ENCODE peak calls at places on chromosomes 2 and 18, in nine cellular contexts. Y is tibial nerve, M is coronary artery, Q is astrocyte of the cerebellum, U is HFF-Myc, T is small intestine, P is GM23338, S is K562, Z is cardiac muscle cell. C is an unnamed sample.

GRCh38 chr18:78138993-78139496 is 840.6 kb upstream of the SALL3 start:
- DNase-seq in Y (no peak), M (no peak), Q (no peak), U (no peak), T (no peak), P (no peak), S (no peak), Z (no peak), C (peak)

GRCh38 chr2:30373881-30374302 is 73.2 kb upstream of the LCLAT1 start:
- DNase-seq in Y (no peak), M (no peak), Q (no peak), U (no peak), T (no peak), P (no peak), S (no peak), Z (no peak), C (no peak)

GRCh38 chr18:46700026-46700425 is 43.0 kb upstream of the LOXHD1 start:
- DNase-seq in Y (no peak), M (no peak), Q (no peak), U (no peak), T (no peak), P (no peak), S (no peak), Z (no peak), C (no peak)

GRCh38 chr2:241565413-241565812 is 6.9 kb downstream of the BOK start:
- DNase-seq in Y (no peak), M (no peak), Q (no peak), U (no peak), T (no peak), P (no peak), S (no peak), Z (no peak), C (peak)

GRCh38 chr2:222819722-222820333 is 41.0 kb upstream of the ACSL3 start:
- DNase-seq in Y (no peak), M (no peak), Q (no peak), U (no peak), T (no peak), P (no peak), S (no peak), Z (no peak), C (no peak)

GRCh38 chr18:2173464-2173863 is 397.8 kb downstream of the METTL4 start:
- DNase-seq in Y (no peak), M (no peak), Q (peak), U (peak), T (no peak), P (peak), S (no peak), Z (peak), C (peak)

GRCh38 chr2:143937563-143938346 is 582.2 kb downstream of the ZEB2 start:
- DNase-seq in Y (no peak), M (no peak), Q (no peak), U (no peak), T (no peak), P (peak), S (no peak), Z (no peak), C (peak)

GRCh38 chr18:76620326-76620813 is 125.3 kb upstream of the ZNF516 start:
- DNase-seq in Y (peak), M (no peak), Q (no peak), U (peak), T (no peak), P (peak), S (peak), Z (peak), C (peak)

GRCh38 chr2:58081000-58081399 is 34.4 kb downstream of the VRK2 start:
- DNase-seq in Y (no peak), M (no peak), Q (no peak), U (no peak), T (peak), P (no peak), S (no peak), Z (no peak), C (no peak)

GRCh38 chr2:226256237-226256636 is 543.4 kb downstream of the IRS1 start:
- DNase-seq in Y (no peak), M (no peak), Q (peak), U (peak), T (no peak), P (no peak), S (no peak), Z (no peak), C (no peak)

GRCh38 chr2:177143444-177143843 is 69.2 kb upstream of the HNRNPA3 start:
- DNase-seq in Y (no peak), M (no peak), Q (no peak), U (peak), T (no peak), P (peak), S (no peak), Z (no peak), C (no peak)

GRCh38 chr18:23357992-23358594 is 95.0 kb upstream of the RIOK3 start:
- DNase-seq in Y (peak), M (no peak), Q (no peak), U (no peak), T (peak), P (no peak), S (no peak), Z (no peak), C (no peak)

GRCh38 chr18:68438983-68439382 is 275.9 kb downstream of the TMX3 start:
- DNase-seq in Y (no peak), M (no peak), Q (no peak), U (no peak), T (no peak), P (peak), S (no peak), Z (no peak), C (peak)

GRCh38 chr2:239826376-239826775 is 198.8 kb downstream of the NDUFA10 start:
- DNase-seq in Y (no peak), M (peak), Q (no peak), U (no peak), T (no peak), P (no peak), S (no peak), Z (no peak), C (peak)

GRCh38 chr18:5132987-5133386 is 64.1 kb downstream of the AKAIN1 start:
- DNase-seq in Y (no peak), M (no peak), Q (no peak), U (no peak), T (no peak), P (no peak), S (no peak), Z (no peak), C (no peak)

GRCh38 chr2:42999391-42999811 is 207.0 kb upstream of the HAAO start:
- DNase-seq in Y (no peak), M (peak), Q (no peak), U (no peak), T (peak), P (no peak), S (no peak), Z (no peak), C (peak)

GRCh38 chr2:110114007-110114591 is 1.5 kb downstream of the MALL start:
- DNase-seq in Y (no peak), M (no peak), Q (no peak), U (no peak), T (peak), P (peak), S (no peak), Z (no peak), C (peak)

GRCh38 chr2:240925191-240925575 is 19.0 kb downstream of the CROCC2 start:
- DNase-seq in Y (peak), M (peak), Q (no peak), U (no peak), T (no peak), P (no peak), S (no peak), Z (no peak), C (no peak)

GRCh38 chr2:214830794-214831346 is 21.4 kb upstream of the BARD1 start:
- DNase-seq in Y (no peak), M (no peak), Q (no peak), U (no peak), T (peak), P (peak), S (peak), Z (no peak), C (peak)

GRCh38 chr2:161954103-161954502 is 119.9 kb downstream of the DPP4 start:
- DNase-seq in Y (no peak), M (no peak), Q (no peak), U (peak), T (no peak), P (no peak), S (no peak), Z (no peak), C (no peak)

GRCh38 chr2:37323770-37324535 is 680 bp downstream of the PRKD3 start:
- DNase-seq in Y (no peak), M (no peak), Q (no peak), U (no peak), T (peak), P (peak), S (peak), Z (peak), C (no peak)

GRCh38 chr18:62644773-62645172 is 70.6 kb upstream of the PHLPP1 start:
- DNase-seq in Y (no peak), M (no peak), Q (no peak), U (no peak), T (no peak), P (no peak), S (no peak), Z (no peak), C (no peak)

GRCh38 chr2:109364212-109364611 is 235.2 kb downstream of the SH3RF3 start:
- DNase-seq in Y (no peak), M (no peak), Q (no peak), U (no peak), T (no peak), P (no peak), S (no peak), Z (no peak), C (no peak)

DNA sequence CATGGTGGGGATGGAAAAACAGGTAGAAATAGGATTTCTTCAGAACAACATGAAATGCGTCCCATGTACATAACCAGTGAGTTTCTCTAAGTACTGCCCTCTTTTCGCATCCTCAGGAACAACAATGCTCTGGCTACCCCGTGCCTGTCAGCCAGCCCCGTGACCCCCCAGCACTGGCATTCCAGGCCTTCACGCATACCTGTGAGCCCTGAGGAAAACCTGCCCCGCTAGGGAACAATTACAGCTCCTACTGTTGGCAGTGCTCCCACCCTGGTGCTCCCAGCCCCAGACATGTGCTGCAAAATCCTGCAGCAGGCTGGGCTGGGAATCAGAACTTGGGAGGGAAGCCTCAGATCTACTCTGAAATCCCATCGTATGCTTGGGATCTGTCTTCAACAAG is 9.1 kb downstream of the SMAD7 start:
- DNase-seq in Y (no peak), M (no peak), Q (no peak), U (no peak), T (no peak), P (no peak), S (no peak), Z (no peak), C (no peak)
- H3K4me3 ChIP-seq in Y (no peak), M (peak), Q (no peak), U (no peak), T (no peak), P (peak), S (no peak), Z (no peak), C (peak)

GRCh38 chr2:106160786-106161261 is 33.3 kb downstream of the UXS1 start:
- DNase-seq in Y (no peak), M (no peak), Q (no peak), U (no peak), T (no peak), P (no peak), S (no peak), Z (no peak), C (no peak)
- H3K4me3 ChIP-seq in Y (no peak), M (no peak), Q (no peak), U (no peak), T (no peak), P (no peak), S (no peak), Z (no peak), C (no peak)

GRCh38 chr2:157443795-157444642 is at the start of gene CYTIP:
- DNase-seq in Y (no peak), M (no peak), Q (no peak), U (no peak), T (peak), P (no peak), S (no peak), Z (no peak), C (no peak)
- H3K4me3 ChIP-seq in Y (peak), M (peak), Q (no peak), U (no peak), T (peak), P (no peak), S (no peak), Z (no peak), C (no peak)

GRCh38 chr2:47568164-47568861 is 165.4 kb downstream of the MSH2 start:
- DNase-seq in Y (no peak), M (no peak), Q (no peak), U (no peak), T (no peak), P (no peak), S (no peak), Z (no peak), C (no peak)

GRCh38 chr2:47562548-47562947 is 159.6 kb downstream of the MSH2 start:
- DNase-seq in Y (no peak), M (no peak), Q (no peak), U (no peak), T (no peak), P (no peak), S (no peak), Z (no peak), C (peak)

GRCh38 chr2:47569658-47570398 is 166.9 kb downstream of the MSH2 start:
- DNase-seq in Y (no peak), M (no peak), Q (no peak), U (no peak), T (no peak), P (peak), S (no peak), Z (peak), C (peak)

GRCh38 chr2:47564129-47564528 is 161.2 kb downstream of the MSH2 start:
- DNase-seq in Y (no peak), M (no peak), Q (no peak), U (no peak), T (no peak), P (no peak), S (no peak), Z (no peak), C (no peak)

GRCh38 chr2:47566207-47566858 is 163.4 kb downstream of the MSH2 start:
- DNase-seq in Y (no peak), M (no peak), Q (no peak), U (no peak), T (no peak), P (no peak), S (no peak), Z (no peak), C (no peak)
- H3K4me3 ChIP-seq in Y (no peak), M (no peak), Q (no peak), U (no peak), T (no peak), P (no peak), S (no peak), Z (no peak), C (peak)

DNA sequence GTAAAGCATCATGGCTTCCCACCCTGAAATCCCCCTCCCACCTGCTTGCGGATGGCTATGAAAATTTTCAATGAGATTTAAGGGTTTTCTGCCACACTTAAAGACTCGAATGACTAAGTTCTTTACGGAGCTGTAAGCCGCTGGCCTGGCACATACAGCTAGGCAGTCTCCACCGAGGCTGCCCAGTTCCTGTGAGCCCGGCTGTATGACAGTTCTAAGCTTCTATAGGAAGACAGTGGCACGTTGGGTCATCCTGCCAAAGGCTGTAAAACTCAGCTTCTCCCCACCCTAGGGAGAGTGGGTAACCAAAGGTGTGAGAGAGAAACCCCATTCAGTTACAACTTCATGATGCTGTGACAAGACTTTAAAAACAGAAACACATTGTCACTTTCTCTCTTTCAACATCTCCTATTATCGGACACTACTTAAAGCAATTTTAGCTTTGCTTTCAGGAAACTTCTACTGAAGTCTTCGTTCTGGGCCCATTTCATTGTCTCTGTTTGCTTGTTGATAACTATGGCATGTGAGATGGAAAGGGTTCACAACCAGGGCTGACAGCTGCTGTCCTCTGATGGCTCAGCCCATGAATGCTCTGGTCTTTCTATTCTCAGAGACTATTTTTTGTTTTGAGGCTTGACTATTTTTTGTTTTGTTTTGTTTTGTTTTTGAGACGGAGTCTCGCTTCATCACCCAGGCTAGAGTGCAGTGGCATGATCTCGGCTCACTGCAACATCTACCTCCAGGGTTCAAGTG is 7.1 kb downstream of the CASP8 start:
- DNase-seq in Y (no peak), M (no peak), Q (no peak), U (no peak), T (no peak), P (no peak), S (no peak), Z (no peak), C (no peak)
- H3K4me3 ChIP-seq in Y (no peak), M (no peak), Q (no peak), U (no peak), T (no peak), P (no peak), S (no peak), Z (no peak), C (no peak)

GRCh38 chr2:29372185-29372584 is 257.0 kb downstream of the CLIP4 start:
- DNase-seq in Y (no peak), M (no peak), Q (no peak), U (no peak), T (peak), P (no peak), S (no peak), Z (no peak), C (no peak)
- H3K4me3 ChIP-seq in Y (no peak), M (no peak), Q (no peak), U (no peak), T (no peak), P (no peak), S (no peak), Z (no peak), C (no peak)

GRCh38 chr2:97716695-97717617 is 3.6 kb downstream of the ZAP70 start:
- DNase-seq in Y (no peak), M (no peak), Q (no peak), U (no peak), T (no peak), P (no peak), S (no peak), Z (no peak), C (peak)

GRCh38 chr2:97719362-97720155 is 6.2 kb downstream of the ZAP70 start:
- DNase-seq in Y (no peak), M (no peak), Q (no peak), U (no peak), T (no peak), P (no peak), S (no peak), Z (no peak), C (no peak)

GRCh38 chr2:97718942-97719341 is 5.6 kb downstream of the ZAP70 start:
- DNase-seq in Y (no peak), M (no peak), Q (no peak), U (no peak), T (no peak), P (no peak), S (no peak), Z (no peak), C (no peak)

GRCh38 chr2:97717618-97718005 is 4.2 kb downstream of the ZAP70 start:
- DNase-seq in Y (no peak), M (no peak), Q (no peak), U (no peak), T (no peak), P (no peak), S (no peak), Z (no peak), C (no peak)

GRCh38 chr2:97718051-97718882 is 4.9 kb downstream of the ZAP70 start:
- DNase-seq in Y (no peak), M (no peak), Q (no peak), U (no peak), T (peak), P (no peak), S (no peak), Z (no peak), C (no peak)
- H3K4me3 ChIP-seq in Y (no peak), M (no peak), Q (no peak), U (no peak), T (peak), P (no peak), S (no peak), Z (no peak), C (no peak)

GRCh38 chr2:17539596-17539992 is 902 bp upstream of the VSNL1 start:
- DNase-seq in Y (no peak), M (no peak), Q (no peak), U (no peak), T (no peak), P (peak), S (no peak), Z (peak), C (peak)
- H3K4me3 ChIP-seq in Y (peak), M (peak), Q (peak), U (no peak), T (no peak), P (peak), S (no peak), Z (peak), C (peak)